ENCODE peak calls at places on chromosomes 1 and 21, in eight cellular contexts. One of them, this sample, is unnamed.

GRCh38 chr1:208093046-208093445 is 151.1 kb downstream of the PLXNA2 start:
- DNase-seq in GM12878: no peak
- DNase-seq in K562: no peak
- DNase-seq in HCT116: no peak
- DNase-seq in SK-N-SH: no peak
- DNase-seq in HepG2: no peak
- DNase-seq in endothelial cell of umbilical vein: no peak
- DNase-seq in H1: no peak
- DNase-seq in this sample: no peak

GRCh38 chr1:177209357-177209756 is 38.6 kb downstream of the BRINP2 start:
- DNase-seq in HCT116: no peak
- DNase-seq in K562: no peak
- DNase-seq in endothelial cell of umbilical vein: peak
- DNase-seq in GM12878: no peak
- DNase-seq in H1: no peak
- DNase-seq in SK-N-SH: no peak
- DNase-seq in HepG2: no peak
- DNase-seq in this sample: no peak

GRCh38 chr21:41175080-41175479 is 7.1 kb downstream of the BACE2 start:
- DNase-seq in HCT116: no peak
- DNase-seq in GM12878: no peak
- DNase-seq in K562: no peak
- DNase-seq in H1: no peak
- DNase-seq in SK-N-SH: no peak
- DNase-seq in endothelial cell of umbilical vein: no peak
- DNase-seq in HepG2: no peak
- DNase-seq in this sample: no peak

GRCh38 chr1:12040457-12041051 is 21.3 kb downstream of the MIIP start:
- DNase-seq in GM12878: peak
- DNase-seq in endothelial cell of umbilical vein: no peak
- DNase-seq in H1: no peak
- DNase-seq in HepG2: no peak
- DNase-seq in HCT116: no peak
- DNase-seq in K562: peak
- DNase-seq in SK-N-SH: no peak
- DNase-seq in this sample: no peak

GRCh38 chr1:113103048-113103447 is 30.1 kb downstream of the LRIG2 start:
- DNase-seq in H1: no peak
- DNase-seq in endothelial cell of umbilical vein: no peak
- DNase-seq in HepG2: no peak
- DNase-seq in GM12878: no peak
- DNase-seq in K562: no peak
- DNase-seq in SK-N-SH: no peak
- DNase-seq in HCT116: peak
- DNase-seq in this sample: no peak

GRCh38 chr1:168137515-168137821 is 738 bp upstream of the GPR161 start:
- DNase-seq in HepG2: no peak
- DNase-seq in H1: no peak
- DNase-seq in endothelial cell of umbilical vein: no peak
- DNase-seq in GM12878: no peak
- DNase-seq in HCT116: no peak
- DNase-seq in SK-N-SH: no peak
- DNase-seq in K562: no peak
- DNase-seq in this sample: no peak

GRCh38 chr1:162696286-162696862 is 64.1 kb downstream of the DDR2 start:
- DNase-seq in HCT116: peak
- DNase-seq in endothelial cell of umbilical vein: peak
- DNase-seq in SK-N-SH: peak
- DNase-seq in K562: peak
- DNase-seq in H1: peak
- DNase-seq in HepG2: peak
- DNase-seq in GM12878: no peak
- DNase-seq in this sample: no peak

GRCh38 chr1:54290443-54291184 is 90.6 kb downstream of the MRPL37 start:
- DNase-seq in SK-N-SH: no peak
- DNase-seq in endothelial cell of umbilical vein: no peak
- DNase-seq in H1: no peak
- DNase-seq in HepG2: peak
- DNase-seq in GM12878: no peak
- DNase-seq in K562: no peak
- DNase-seq in HCT116: no peak
- DNase-seq in this sample: no peak

GRCh38 chr1:55682198-55682597 is 467.0 kb upstream of the USP24 start:
- DNase-seq in HepG2: no peak
- DNase-seq in SK-N-SH: no peak
- DNase-seq in GM12878: no peak
- DNase-seq in H1: no peak
- DNase-seq in K562: no peak
- DNase-seq in HCT116: no peak
- DNase-seq in endothelial cell of umbilical vein: no peak
- DNase-seq in this sample: no peak

GRCh38 chr1:68464891-68465290 is 15.1 kb upstream of the RPE65 start:
- DNase-seq in HepG2: no peak
- DNase-seq in GM12878: no peak
- DNase-seq in H1: no peak
- DNase-seq in K562: no peak
- DNase-seq in HCT116: no peak
- DNase-seq in endothelial cell of umbilical vein: no peak
- DNase-seq in SK-N-SH: no peak
- DNase-seq in this sample: no peak

GRCh38 chr1:224582041-224582440 is 34.1 kb upstream of the CNIH3 start:
- DNase-seq in endothelial cell of umbilical vein: no peak
- DNase-seq in HepG2: no peak
- DNase-seq in H1: no peak
- DNase-seq in HCT116: no peak
- DNase-seq in GM12878: no peak
- DNase-seq in K562: no peak
- DNase-seq in SK-N-SH: no peak
- DNase-seq in this sample: no peak

GRCh38 chr1:12617511-12617900 is 504 bp downstream of the DHRS3 start:
- DNase-seq in GM12878: no peak
- DNase-seq in HCT116: no peak
- DNase-seq in HepG2: peak
- DNase-seq in K562: no peak
- DNase-seq in H1: no peak
- DNase-seq in endothelial cell of umbilical vein: no peak
- DNase-seq in SK-N-SH: no peak
- DNase-seq in this sample: no peak

GRCh38 chr1:113872219-113872934 is 865 bp upstream of the PTPN22 start:
- DNase-seq in HCT116: no peak
- DNase-seq in GM12878: no peak
- DNase-seq in K562: peak
- DNase-seq in H1: no peak
- DNase-seq in HepG2: no peak
- DNase-seq in endothelial cell of umbilical vein: peak
- DNase-seq in SK-N-SH: no peak
- DNase-seq in this sample: no peak

GRCh38 chr1:3463891-3464648 is 9.6 kb downstream of the ARHGEF16 start:
- DNase-seq in HepG2: no peak
- DNase-seq in H1: no peak
- DNase-seq in HCT116: no peak
- DNase-seq in SK-N-SH: no peak
- DNase-seq in K562: no peak
- DNase-seq in GM12878: no peak
- DNase-seq in endothelial cell of umbilical vein: no peak
- DNase-seq in this sample: no peak

GRCh38 chr1:174964261-174964984 is 35.3 kb upstream of the CACYBP start:
- DNase-seq in SK-N-SH: no peak
- DNase-seq in endothelial cell of umbilical vein: peak
- DNase-seq in HCT116: no peak
- DNase-seq in H1: no peak
- DNase-seq in GM12878: no peak
- DNase-seq in K562: peak
- DNase-seq in HepG2: no peak
- DNase-seq in this sample: no peak

GRCh38 chr1:221543529-221544120 is 198.3 kb downstream of the DUSP10 start:
- DNase-seq in HCT116: peak
- DNase-seq in GM12878: no peak
- DNase-seq in SK-N-SH: peak
- DNase-seq in HepG2: no peak
- DNase-seq in H1: no peak
- DNase-seq in K562: peak
- DNase-seq in endothelial cell of umbilical vein: peak
- DNase-seq in this sample: no peak

GRCh38 chr1:44484155-44484688 is 79.2 kb downstream of the RNF220 start:
- DNase-seq in HepG2: peak
- DNase-seq in GM12878: no peak
- DNase-seq in endothelial cell of umbilical vein: peak
- DNase-seq in H1: peak
- DNase-seq in SK-N-SH: no peak
- DNase-seq in K562: no peak
- DNase-seq in HCT116: no peak
- DNase-seq in this sample: no peak

GRCh38 chr1:52157582-52157981 is 15.7 kb downstream of the ZFYVE9 start:
- DNase-seq in endothelial cell of umbilical vein: no peak
- DNase-seq in SK-N-SH: no peak
- DNase-seq in K562: no peak
- DNase-seq in GM12878: no peak
- DNase-seq in HCT116: no peak
- DNase-seq in HepG2: no peak
- DNase-seq in H1: no peak
- DNase-seq in this sample: no peak

GRCh38 chr1:217343907-217344306 is 287.0 kb downstream of the GPATCH2 start:
- DNase-seq in endothelial cell of umbilical vein: no peak
- DNase-seq in H1: no peak
- DNase-seq in GM12878: no peak
- DNase-seq in HepG2: no peak
- DNase-seq in SK-N-SH: no peak
- DNase-seq in HCT116: no peak
- DNase-seq in K562: no peak
- DNase-seq in this sample: no peak

GRCh38 chr1:45926302-45926701 is 122.9 kb downstream of the MAST2 start:
- DNase-seq in H1: no peak
- DNase-seq in endothelial cell of umbilical vein: no peak
- DNase-seq in K562: no peak
- DNase-seq in GM12878: no peak
- DNase-seq in HCT116: no peak
- DNase-seq in HepG2: no peak
- DNase-seq in SK-N-SH: no peak
- DNase-seq in this sample: no peak
- H3K4me3 ChIP-seq in H1: peak
- H3K4me3 ChIP-seq in endothelial cell of umbilical vein: no peak
- H3K4me3 ChIP-seq in K562: no peak
- H3K4me3 ChIP-seq in GM12878: no peak
- H3K4me3 ChIP-seq in HCT116: no peak
- H3K4me3 ChIP-seq in HepG2: no peak
- H3K4me3 ChIP-seq in SK-N-SH: no peak
- H3K4me3 ChIP-seq in this sample: no peak

DNA sequence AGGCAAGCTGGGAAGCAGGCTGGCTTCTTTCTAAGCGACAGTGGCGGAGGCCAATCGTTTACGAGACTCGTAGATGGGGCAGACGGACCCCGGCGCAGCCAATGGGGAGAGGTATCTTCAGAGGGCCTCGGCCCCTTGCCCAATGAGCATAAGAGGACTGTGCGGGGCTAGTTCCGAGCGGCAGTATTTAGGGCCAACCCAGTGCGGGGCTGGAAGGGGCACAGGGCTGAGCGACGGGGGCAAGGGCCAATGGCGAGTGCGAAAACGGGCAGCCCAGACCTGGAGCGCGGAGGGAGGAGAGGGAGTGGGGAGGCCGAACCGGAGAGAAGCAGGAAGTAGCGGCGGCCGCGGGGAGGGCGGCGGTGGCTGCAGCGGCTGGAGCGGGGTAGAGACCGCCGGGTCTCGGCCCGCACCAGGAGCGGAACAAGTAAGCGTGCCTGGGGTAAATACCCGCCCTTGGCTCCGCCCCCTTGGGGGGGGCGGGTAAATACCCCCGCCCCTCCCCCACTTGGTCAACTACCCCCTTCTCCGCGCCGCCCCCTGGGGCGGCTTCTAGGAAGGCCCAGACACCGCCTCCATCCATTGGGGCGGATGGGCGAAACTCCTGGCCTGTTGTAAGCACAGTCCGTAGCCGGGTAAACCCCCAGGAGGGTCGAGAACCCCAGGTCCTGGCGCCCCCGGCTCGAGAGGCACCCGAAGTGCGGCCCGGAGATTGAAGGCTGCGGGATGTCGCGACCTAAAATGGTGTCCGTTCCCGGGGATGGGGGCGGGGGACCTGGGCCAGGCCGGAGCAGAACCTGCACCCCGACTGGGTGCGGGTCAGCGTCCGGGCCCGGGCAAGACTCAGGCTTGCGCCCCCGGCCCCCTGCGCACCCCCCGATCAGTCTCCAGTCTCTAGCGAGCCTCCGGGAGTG is at the start of gene ZNF687:
- DNase-seq in GM12878: peak
- DNase-seq in HCT116: peak
- DNase-seq in endothelial cell of umbilical vein: peak
- DNase-seq in H1: peak
- DNase-seq in SK-N-SH: peak
- DNase-seq in K562: peak
- DNase-seq in HepG2: peak
- DNase-seq in this sample: peak
- TF ChIP-seq POLR2AphosphoS5 in GM12878: peak
- TF ChIP-seq POLR2AphosphoS5 in HCT116: peak
- TF ChIP-seq POLR2AphosphoS5 in endothelial cell of umbilical vein: peak
- TF ChIP-seq POLR2AphosphoS5 in H1: no peak
- TF ChIP-seq POLR2AphosphoS5 in SK-N-SH: peak
- TF ChIP-seq POLR2AphosphoS5 in K562: no peak
- TF ChIP-seq POLR2AphosphoS5 in HepG2: peak
- TF ChIP-seq POLR2AphosphoS5 in this sample: peak

DNA sequence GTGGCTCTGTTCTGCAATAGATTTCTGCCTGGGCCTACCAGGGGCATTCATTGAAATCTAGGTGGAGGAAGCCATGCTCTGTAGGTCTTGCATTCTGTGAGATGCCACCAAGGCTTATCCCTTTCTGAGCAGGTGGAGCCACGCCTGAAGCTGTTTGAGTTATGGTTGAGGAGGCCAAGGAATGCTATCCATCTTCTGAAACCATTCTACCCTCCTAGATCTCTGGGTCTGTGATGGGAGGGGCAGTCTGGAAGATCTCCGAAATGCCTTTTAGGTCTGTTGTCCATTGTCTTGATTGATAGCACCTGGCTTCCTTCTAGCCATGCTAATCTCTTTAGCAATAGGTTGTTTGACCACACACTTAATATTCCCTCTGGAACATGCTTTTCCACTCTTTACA is 45.1 kb downstream of the AK4 start:
- DNase-seq in HepG2: no peak
- DNase-seq in HCT116: no peak
- DNase-seq in H1: no peak
- DNase-seq in SK-N-SH: no peak
- DNase-seq in GM12878: no peak
- DNase-seq in endothelial cell of umbilical vein: no peak
- DNase-seq in K562: no peak
- DNase-seq in this sample: no peak
- H3K9ac ChIP-seq in HepG2: no peak
- H3K9ac ChIP-seq in HCT116: no peak
- H3K9ac ChIP-seq in H1: no peak
- H3K9ac ChIP-seq in SK-N-SH: no peak
- H3K9ac ChIP-seq in GM12878: no peak
- H3K9ac ChIP-seq in endothelial cell of umbilical vein: no peak
- H3K9ac ChIP-seq in K562: no peak
- H3K9ac ChIP-seq in this sample: no peak

DNA sequence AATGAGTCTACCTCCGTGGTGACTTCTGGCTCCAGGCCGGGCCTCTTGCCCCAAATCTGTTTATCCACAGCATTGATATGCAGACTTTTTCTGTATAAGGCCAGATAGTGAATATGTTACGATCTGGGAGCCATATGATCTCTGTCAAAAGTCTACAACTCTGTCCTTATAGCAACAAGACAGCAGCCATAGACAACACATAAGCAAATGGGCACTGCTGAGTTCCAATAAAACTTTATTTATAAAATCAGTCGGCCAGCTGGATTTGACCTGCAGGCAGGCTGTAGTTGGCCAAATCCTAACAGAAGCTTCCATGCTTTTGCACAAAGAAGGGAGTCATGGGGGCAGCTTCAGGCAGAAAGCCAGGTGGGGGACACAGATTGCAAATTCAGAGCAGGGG is 42.0 kb upstream of the TMEM51 start:
- DNase-seq in SK-N-SH: no peak
- DNase-seq in HCT116: no peak
- DNase-seq in HepG2: no peak
- DNase-seq in H1: no peak
- DNase-seq in K562: no peak
- DNase-seq in GM12878: no peak
- DNase-seq in endothelial cell of umbilical vein: no peak
- DNase-seq in this sample: no peak
- H3K4me3 ChIP-seq in SK-N-SH: no peak
- H3K4me3 ChIP-seq in HCT116: no peak
- H3K4me3 ChIP-seq in HepG2: no peak
- H3K4me3 ChIP-seq in H1: no peak
- H3K4me3 ChIP-seq in K562: no peak
- H3K4me3 ChIP-seq in GM12878: no peak
- H3K4me3 ChIP-seq in endothelial cell of umbilical vein: no peak
- H3K4me3 ChIP-seq in this sample: no peak